ENCODE peak calls at places on chromosomes 6 and 20, in six cellular contexts. X is hepatocyte, I is uterus, A is pancreas, D is IMR-90, U is cardiac muscle cell. P is an unnamed sample. For H3K4me1, the result is how much of the 10 kb centered on the place peaks cover.

GRCh38 chr20:51966296-51966971 is 164.1 kb upstream of the SALL4 start:
- DNase-seq in D (peak), I (peak), A (peak), X (peak), U (peak), P (no peak)

GRCh38 chr6:148342146-148343027 is at the start of gene SASH1:
- DNase-seq in U (peak), X (peak), A (peak), D (peak), I (peak), P (no peak)

GRCh38 chr6:127302728-127303675 is 36.3 kb downstream of the RNF146 start:
- DNase-seq in D (peak), A (no peak), I (peak), X (peak), U (peak), P (no peak)

GRCh38 chr20:52974155-52974554 is 2.0 kb downstream of the TSHZ2 start:
- DNase-seq in D (no peak), U (peak), X (no peak), I (no peak), A (no peak), P (no peak)

GRCh38 chr6:160661129-160661723 is 2.8 kb downstream of the LPA start:
- DNase-seq in X (no peak), U (no peak), D (no peak), A (no peak), I (no peak), P (no peak)

GRCh38 chr20:52103469-52103910 is 88.1 kb downstream of the ZFP64 start:
- DNase-seq in D (peak), I (no peak), A (no peak), X (no peak), U (peak), P (no peak)

GRCh38 chr6:111585969-111586315 is 19.7 kb downstream of the TRAF3IP2 start:
- DNase-seq in D (no peak), A (no peak), I (no peak), U (no peak), X (no peak), P (no peak)

GRCh38 chr20:50931306-50932015 is at the start of gene ADNP:
- DNase-seq in U (peak), X (peak), I (peak), A (peak), D (peak), P (peak)

GRCh38 chr20:2804921-2805681 is 4.7 kb upstream of the CPXM1 start:
- DNase-seq in A (no peak), X (no peak), D (no peak), U (peak), I (no peak), P (no peak)

GRCh38 chr6:132456700-132457143 is 55.4 kb upstream of the MOXD1 start:
- DNase-seq in I (no peak), A (peak), U (peak), D (no peak), X (peak), P (no peak)

GRCh38 chr6:42692151-42692911 is 30.1 kb downstream of the PRPH2 start:
- DNase-seq in X (no peak), I (no peak), D (peak), U (peak), A (no peak), P (no peak)

GRCh38 chr6:28693751-28694443 is 168.2 kb downstream of the GPX5 start:
- DNase-seq in A (no peak), I (no peak), U (no peak), X (no peak), D (no peak), P (no peak)

GRCh38 chr6:72911463-72912153 is 289.7 kb downstream of the KCNQ5 start:
- DNase-seq in D (peak), U (peak), I (no peak), X (no peak), A (no peak), P (no peak)

GRCh38 chr6:46735720-46736031 is 501 bp upstream of the PLA2G7 start:
- DNase-seq in X (no peak), U (no peak), A (no peak), I (no peak), D (no peak), P (no peak)

GRCh38 chr6:119351005-119351394 is 1.4 kb upstream of the MAN1A1 start:
- DNase-seq in X (peak), D (peak), U (peak), A (no peak), I (no peak), P (no peak)

GRCh38 chr6:21883929-21884328 is 290.4 kb downstream of the SOX4 start:
- DNase-seq in I (no peak), D (no peak), X (no peak), U (no peak), A (no peak), P (no peak)

GRCh38 chr6:49336514-49337131 is 126.4 kb downstream of the MMUT start:
- DNase-seq in X (peak), A (peak), U (peak), I (no peak), D (peak), P (no peak)

GRCh38 chr20:11755071-11755881 is 162.4 kb upstream of the BTBD3 start:
- DNase-seq in X (no peak), I (no peak), D (no peak), U (no peak), A (no peak), P (no peak)

DNA sequence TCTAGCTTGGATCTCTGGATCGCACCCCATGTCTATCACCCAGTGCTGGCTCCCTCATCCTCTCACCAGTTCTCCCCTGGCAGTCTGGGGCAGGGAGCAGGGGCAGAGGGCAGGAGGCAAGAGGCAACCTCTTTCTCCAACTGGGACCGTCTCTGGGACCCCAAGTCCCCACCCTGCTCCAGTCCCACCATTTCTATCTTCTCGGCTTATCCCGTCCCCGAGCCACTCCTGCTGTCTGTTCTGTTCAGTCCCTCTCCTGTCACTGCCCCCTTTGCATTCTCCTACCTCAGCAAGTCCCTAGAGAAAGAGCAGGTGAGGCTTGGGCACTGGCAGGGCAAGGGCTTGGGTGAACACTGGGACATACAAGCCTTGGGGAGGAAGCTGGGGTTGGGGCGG is 625 bp upstream of the TNXB start:
- DNase-seq in X (no peak), A (no peak), D (no peak), I (no peak), U (no peak), P (no peak)
- H3K4me1 ChIP-seq in X (under half), A (under half), D (under half), I (under half), U (under half), P (half or more)

DNA sequence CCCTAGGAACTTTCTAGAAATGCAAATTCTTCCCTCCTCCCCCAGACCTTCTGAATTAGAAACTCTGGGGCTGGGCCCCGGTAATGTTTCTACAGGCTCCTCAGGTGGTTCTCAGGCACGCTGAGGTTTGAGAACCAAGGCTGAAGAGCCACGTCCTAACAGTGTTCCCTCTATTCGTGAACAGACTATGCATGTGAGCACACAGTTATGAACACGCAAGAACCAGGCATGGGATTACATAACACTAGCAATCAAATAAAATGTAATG is 104.4 kb downstream of the TCP11 start:
- DNase-seq in I (no peak), A (no peak), D (no peak), X (no peak), U (no peak), P (no peak)
- H3K27ac ChIP-seq in I (no peak), A (no peak), D (no peak), X (no peak), U (no peak), P (peak)

GRCh38 chr6:36838896-36839818 is at the start of gene CPNE5:
- DNase-seq in D (no peak), X (peak), U (no peak), A (no peak), I (no peak), P (no peak)

GRCh38 chr6:36837686-36838085 is 1.6 kb downstream of the CPNE5 start:
- DNase-seq in A (no peak), D (no peak), U (no peak), I (no peak), X (no peak), P (no peak)

GRCh38 chr6:36841756-36842155 is 2.5 kb upstream of the CPNE5 start:
- DNase-seq in A (no peak), I (no peak), U (no peak), X (no peak), D (no peak), P (no peak)

GRCh38 chr6:36840471-36841461 is 1.5 kb upstream of the CPNE5 start:
- DNase-seq in A (peak), D (no peak), I (peak), X (peak), U (peak), P (no peak)

GRCh38 chr6:36839819-36840379 is 655 bp upstream of the CPNE5 start:
- DNase-seq in I (peak), X (peak), D (no peak), U (peak), A (no peak), P (no peak)
- TF ChIP-seq CTCF in I (no peak), X (peak), D (peak), U (peak), A (no peak), P (peak)

GRCh38 chr6:54076159-54076789 is 35.0 kb upstream of the MLIP start:
- DNase-seq in U (no peak), I (no peak), X (no peak), D (no peak), A (no peak), P (no peak)
- H3K4me1 ChIP-seq in U (under half), I (under half), X (under half), D (under half), A (under half), P (under half)

GRCh38 chr20:17651761-17652388 is 30.2 kb downstream of the RRBP1 start:
- DNase-seq in U (no peak), X (peak), D (no peak), A (no peak), I (peak), P (no peak)

GRCh38 chr20:17648306-17648646 is 33.8 kb downstream of the RRBP1 start:
- DNase-seq in D (no peak), A (no peak), I (no peak), U (no peak), X (no peak), P (no peak)

GRCh38 chr20:17650816-17651760 is 31.0 kb downstream of the RRBP1 start:
- DNase-seq in U (peak), A (no peak), D (peak), X (no peak), I (peak), P (no peak)

GRCh38 chr20:17648782-17649730 is 33.0 kb downstream of the RRBP1 start:
- DNase-seq in I (peak), X (no peak), D (no peak), U (no peak), A (peak), P (no peak)

GRCh38 chr20:17650301-17650761 is 31.7 kb downstream of the RRBP1 start:
- DNase-seq in X (no peak), A (no peak), D (no peak), I (peak), U (no peak), P (no peak)
- H3K27ac ChIP-seq in X (no peak), A (peak), D (no peak), I (peak), U (no peak), P (no peak)

GRCh38 chr20:8361008-8361652 is 229.1 kb downstream of the PLCB1 start:
- DNase-seq in X (no peak), A (no peak), U (peak), D (peak), I (no peak), P (no peak)
- TF ChIP-seq CTCF in X (peak), A (no peak), U (peak), D (no peak), I (no peak), P (no peak)

P was measured in thoracic aorta.